ENCODE peak calls at places on chromosomes 7 and 10, in four cellular contexts. O, S, T and X are unnamed samples.

GRCh38 chr7:151599401-151600227 is 79.9 kb upstream of the RHEB start:
- DNase-seq in O (peak), S (no peak), T (peak), X (no peak)

GRCh38 chr10:35433851-35434426 is 97.6 kb downstream of the CCNY start:
- DNase-seq in O (no peak), S (no peak), T (no peak), X (peak)

GRCh38 chr7:99478464-99479440 is 6.1 kb downstream of the ZNF789 start:
- DNase-seq in O (no peak), S (no peak), T (peak), X (no peak)

GRCh38 chr7:132575336-132575986 is 809 bp downstream of the PLXNA4 start:
- DNase-seq in O (peak), S (peak), T (peak), X (no peak)

GRCh38 chr7:118013252-118014010 is 140.2 kb upstream of the CTTNBP2 start:
- DNase-seq in O (no peak), S (no peak), T (no peak), X (no peak)

GRCh38 chr7:83413831-83414230 is 235.1 kb downstream of the SEMA3E start:
- DNase-seq in O (no peak), S (no peak), T (no peak), X (peak)

GRCh38 chr7:20141666-20142065 is 75.5 kb downstream of the MACC1 start:
- DNase-seq in O (no peak), S (no peak), T (no peak), X (peak)

GRCh38 chr10:16386855-16387254 is 50.0 kb upstream of the PTER start:
- DNase-seq in O (no peak), S (no peak), T (no peak), X (no peak)

GRCh38 chr7:24842449-24843241 is 85.4 kb upstream of the GSDME start:
- DNase-seq in O (no peak), S (no peak), T (no peak), X (no peak)

GRCh38 chr10:4061441-4061951 is 276.5 kb upstream of the KLF6 start:
- DNase-seq in O (peak), S (peak), T (no peak), X (no peak)

GRCh38 chr10:43055991-43056567 is 20.8 kb upstream of the RET start:
- DNase-seq in O (no peak), S (no peak), T (no peak), X (no peak)

GRCh38 chr10:983951-984705 is 4.1 kb upstream of the GTPBP4 start:
- DNase-seq in O (no peak), S (no peak), T (no peak), X (no peak)

GRCh38 chr10:84540617-84541288 is 212.4 kb downstream of the CCSER2 start:
- DNase-seq in O (peak), S (peak), T (peak), X (peak)

GRCh38 chr10:73117976-73118743 is 7.9 kb downstream of the NUDT13 start:
- DNase-seq in O (no peak), S (no peak), T (no peak), X (peak)

GRCh38 chr7:155778349-155778748 is 33.9 kb downstream of the SHH start:
- DNase-seq in O (no peak), S (no peak), T (no peak), X (no peak)

GRCh38 chr10:37434091-37434490 is 308.7 kb downstream of the ANKRD30A start:
- DNase-seq in O (no peak), S (no peak), T (no peak), X (no peak)

GRCh38 chr7:112143151-112143550 is 63.0 kb downstream of the DOCK4 start:
- DNase-seq in O (no peak), S (no peak), T (no peak), X (no peak)

GRCh38 chr10:71323407-71323806 is 4.3 kb downstream of the SLC29A3 start:
- DNase-seq in O (no peak), S (no peak), T (peak), X (no peak)

GRCh38 chr7:135761751-135762488 is 13.3 kb upstream of the FAM180A start:
- DNase-seq in O (no peak), S (no peak), T (peak), X (no peak)

GRCh38 chr7:116271980-116272886 is 61.9 kb downstream of the TES start:
- DNase-seq in O (peak), S (peak), T (peak), X (no peak)

GRCh38 chr10:14571866-14572507 is 202.7 kb downstream of the FAM107B start:
- DNase-seq in O (no peak), S (peak), T (peak), X (no peak)

GRCh38 chr10:58577394-58577793 is 64.7 kb downstream of the BICC1 start:
- DNase-seq in O (no peak), S (no peak), T (no peak), X (no peak)

GRCh38 chr7:117217636-117218035 is 105.2 kb downstream of the WNT2 start:
- DNase-seq in O (no peak), S (no peak), T (no peak), X (no peak)

GRCh38 chr7:134701272-134701671 is 54.6 kb downstream of the BPGM start:
- DNase-seq in O (no peak), S (no peak), T (peak), X (peak)

GRCh38 chr10:123884351-123884906 is 7.2 kb downstream of the CPXM2 start:
- DNase-seq in O (no peak), S (no peak), T (peak), X (no peak)

GRCh38 chr10:70931168-70931805 is 42.9 kb upstream of the PCBD1 start:
- DNase-seq in O (no peak), S (no peak), T (peak), X (no peak)

GRCh38 chr10:57338823-57339558 is 928.7 kb downstream of the IPMK start:
- DNase-seq in O (no peak), S (no peak), T (peak), X (peak)

GRCh38 chr7:86372262-86372661 is 271.4 kb upstream of the GRM3 start:
- DNase-seq in O (no peak), S (no peak), T (no peak), X (no peak)

GRCh38 chr10:95741807-95742528 is 14.0 kb upstream of the ENTPD1 start:
- DNase-seq in O (no peak), S (peak), T (no peak), X (no peak)

GRCh38 chr7:17774248-17774647 is 166.0 kb downstream of the SNX13 start:
- DNase-seq in O (no peak), S (peak), T (peak), X (no peak)

GRCh38 chr7:83798489-83798888 is 149.6 kb upstream of the SEMA3E start:
- DNase-seq in O (no peak), S (no peak), T (no peak), X (no peak)

GRCh38 chr10:79431891-79432831 is 13.3 kb downstream of the ZCCHC24 start:
- DNase-seq in O (peak), S (no peak), T (peak), X (no peak)

GRCh38 chr10:124647421-124648130 is 96.6 kb downstream of the FAM53B start:
- DNase-seq in O (peak), S (peak), T (peak), X (no peak)

GRCh38 chr10:34299105-34299611 is 515.9 kb downstream of the PARD3 start:
- DNase-seq in O (no peak), S (no peak), T (no peak), X (no peak)

GRCh38 chr7:76282344-76283253 is 19.9 kb upstream of the HSPB1 start:
- DNase-seq in O (peak), S (no peak), T (peak), X (peak)
- H3K4me3 ChIP-seq in O (peak), S (peak), T (peak), X (peak)

GRCh38 chr7:44065431-44066110 is at the start of gene PGAM2:
- DNase-seq in O (peak), S (no peak), T (peak), X (no peak)
- H3K4me3 ChIP-seq in O (peak), S (no peak), T (peak), X (no peak)

GRCh38 chr10:44907576-44907975 is 3.6 kb upstream of the TMEM72 start:
- DNase-seq in O (no peak), S (no peak), T (no peak), X (no peak)

GRCh38 chr10:44899450-44900080 is 11.6 kb upstream of the TMEM72 start:
- DNase-seq in O (no peak), S (no peak), T (no peak), X (no peak)

GRCh38 chr10:44906476-44906875 is 4.7 kb upstream of the TMEM72 start:
- DNase-seq in O (no peak), S (no peak), T (no peak), X (no peak)

GRCh38 chr10:44898665-44899064 is 12.5 kb upstream of the TMEM72 start:
- DNase-seq in O (no peak), S (no peak), T (no peak), X (no peak)

DNA sequence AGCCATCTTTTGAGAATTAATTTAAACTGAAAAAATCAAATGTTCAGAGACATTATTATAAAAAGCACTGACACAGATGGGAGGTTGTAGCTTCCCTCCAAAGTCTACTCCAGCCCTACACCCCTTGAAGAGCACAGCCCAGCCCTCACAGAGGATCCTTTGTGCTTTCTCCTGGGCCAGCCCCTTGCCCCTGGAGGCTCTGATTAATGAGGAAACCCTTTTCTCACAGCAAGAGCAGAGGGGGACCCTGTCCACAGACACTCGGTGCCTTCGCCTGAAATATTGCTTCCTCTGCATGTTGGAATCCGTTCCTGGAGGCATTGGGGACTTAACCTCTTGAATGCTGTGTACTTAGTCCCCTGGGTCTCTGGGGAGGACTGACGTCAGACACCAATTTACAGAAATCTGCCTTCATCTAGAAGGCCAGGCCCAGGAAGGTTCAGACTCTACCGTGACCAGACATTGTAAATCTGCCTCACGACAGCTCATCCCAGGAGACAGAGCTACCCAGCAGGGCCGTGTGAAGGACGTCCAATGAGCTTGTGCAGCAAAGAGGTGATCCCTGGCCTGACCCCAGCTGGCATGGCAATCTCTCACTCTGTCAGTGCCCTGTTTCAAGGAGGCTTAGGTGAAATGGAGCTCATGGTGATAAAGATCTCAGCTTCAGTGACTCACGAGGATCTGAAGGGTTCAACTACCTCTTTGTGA is 8.1 kb upstream of the TMEM72 start:
- DNase-seq in O (no peak), S (no peak), T (no peak), X (no peak)
- H3K4me3 ChIP-seq in O (no peak), S (no peak), T (no peak), X (no peak)

GRCh38 chr10:131456411-131456810 is 144.9 kb upstream of the TCERG1L start:
- DNase-seq in O (no peak), S (no peak), T (no peak), X (no peak)

GRCh38 chr10:131450220-131450765 is 138.8 kb upstream of the TCERG1L start:
- DNase-seq in O (no peak), S (no peak), T (no peak), X (no peak)

GRCh38 chr10:131452926-131453771 is 141.6 kb upstream of the TCERG1L start:
- DNase-seq in O (no peak), S (no peak), T (no peak), X (no peak)

GRCh38 chr10:131451407-131452015 is 140.0 kb upstream of the TCERG1L start:
- DNase-seq in O (no peak), S (no peak), T (peak), X (no peak)

DNA sequence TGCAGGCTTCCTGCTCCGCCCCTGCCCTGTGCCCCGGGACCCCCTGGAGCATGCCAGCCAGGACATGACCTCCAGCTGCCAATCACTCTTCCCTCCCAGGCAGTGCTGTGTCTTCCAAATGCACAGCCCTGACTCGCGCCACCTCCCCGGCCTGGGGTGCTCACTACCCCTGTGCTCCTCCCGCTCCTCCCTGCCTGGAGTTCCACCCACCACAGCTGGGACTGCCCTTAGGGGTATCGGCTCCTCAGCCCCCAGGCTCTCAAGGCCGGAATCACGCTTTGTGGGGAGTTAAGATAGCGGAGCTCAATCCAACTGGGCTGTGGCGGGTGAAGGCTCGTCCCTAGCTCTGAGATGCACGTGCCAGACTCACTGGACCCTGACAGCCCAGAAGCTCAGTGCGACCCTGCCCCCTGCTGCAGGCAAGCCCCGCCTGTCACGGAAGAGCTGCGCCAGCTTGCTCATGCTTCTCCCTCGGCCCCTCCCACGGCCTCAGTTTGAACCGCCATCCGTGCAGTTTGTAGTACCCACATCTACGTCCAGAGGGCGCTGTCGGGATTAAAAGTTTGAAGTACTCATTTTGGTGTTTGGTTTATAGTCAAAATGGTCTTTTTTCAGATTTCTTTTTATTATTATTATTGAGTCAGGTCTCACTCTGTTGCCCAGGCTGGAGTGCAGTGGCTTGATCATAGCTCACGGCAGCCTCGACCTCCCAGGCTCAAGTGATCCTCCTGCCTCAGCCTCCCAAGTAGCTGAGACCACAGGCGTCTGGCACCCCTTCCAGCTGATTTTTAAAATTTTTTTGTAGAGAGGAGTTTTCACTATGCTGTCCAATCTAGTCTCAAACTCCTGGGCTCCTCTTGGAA is 142.5 kb upstream of the TCERG1L start:
- DNase-seq in O (peak), S (peak), T (no peak), X (peak)
- H3K4me3 ChIP-seq in O (peak), S (no peak), T (no peak), X (no peak)

DNA sequence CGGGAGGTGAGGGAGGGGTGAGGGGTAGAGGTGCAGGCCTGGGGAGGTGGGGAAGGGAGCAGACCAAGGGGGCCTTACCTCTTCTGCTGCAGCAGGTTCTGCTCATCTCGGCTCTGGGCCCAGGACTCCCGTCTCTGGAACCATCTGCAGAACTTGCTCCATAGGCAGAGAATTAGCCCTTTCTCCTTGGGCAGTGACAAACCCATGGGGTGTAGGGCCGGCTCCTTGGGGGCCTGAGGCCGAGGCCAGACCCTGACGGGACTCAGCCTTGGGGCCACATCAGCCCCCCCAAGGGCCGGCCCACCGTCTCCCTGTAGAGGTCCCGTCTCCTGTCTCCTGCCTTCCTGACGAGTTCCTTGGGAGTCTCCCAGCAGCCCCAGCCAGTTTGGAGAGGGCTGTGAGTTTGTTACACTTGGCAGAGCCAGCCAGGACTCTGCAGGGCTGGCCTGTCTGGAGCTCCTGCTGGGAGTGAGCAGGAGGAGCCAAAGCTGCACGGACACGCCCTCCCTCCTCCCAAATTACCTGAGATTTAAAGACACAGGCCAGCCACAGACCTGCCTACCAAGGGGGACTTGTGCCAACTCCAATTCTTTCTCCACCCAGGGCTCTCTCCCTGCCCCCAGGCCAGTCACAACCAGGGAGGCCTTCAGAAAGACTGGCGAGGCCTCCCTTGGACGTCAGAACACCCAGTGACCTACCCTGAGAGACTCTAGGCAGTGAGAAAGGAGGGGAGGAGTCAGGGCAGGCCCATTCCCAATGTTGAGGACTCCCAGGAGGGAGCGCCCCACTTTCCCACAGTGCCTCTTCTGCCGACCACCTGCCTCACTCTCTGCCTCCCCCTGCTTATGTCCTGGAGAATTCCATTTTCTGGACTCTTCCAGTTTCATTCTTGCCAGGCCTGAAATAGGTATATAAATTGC is at the start of gene TRPV6:
- DNase-seq in O (no peak), S (peak), T (no peak), X (no peak)
- H3K4me3 ChIP-seq in O (no peak), S (no peak), T (no peak), X (no peak)

GRCh38 chr10:6721480-6721879 is 141.4 kb upstream of the PRKCQ start:
- DNase-seq in O (peak), S (peak), T (peak), X (no peak)

GRCh38 chr10:6726924-6727323 is 146.8 kb upstream of the PRKCQ start:
- DNase-seq in O (no peak), S (no peak), T (no peak), X (no peak)

GRCh38 chr10:6721964-6722615 is 142.0 kb upstream of the PRKCQ start:
- DNase-seq in O (no peak), S (no peak), T (no peak), X (no peak)

GRCh38 chr10:6722616-6723004 is 142.5 kb upstream of the PRKCQ start:
- DNase-seq in O (no peak), S (no peak), T (no peak), X (no peak)
- H3K4me3 ChIP-seq in O (no peak), S (no peak), T (no peak), X (no peak)

GRCh38 chr7:33814400-33814799 is 90.9 kb upstream of the BMPER start:
- DNase-seq in O (no peak), S (no peak), T (no peak), X (no peak)
- H3K4me3 ChIP-seq in O (peak), S (no peak), T (peak), X (no peak)

GRCh38 chr7:1234794-1235500 is 2.3 kb downstream of the UNCX start:
- DNase-seq in O (no peak), S (no peak), T (no peak), X (no peak)
- H3K4me3 ChIP-seq in O (no peak), S (no peak), T (no peak), X (no peak)